ENCODE peak calls at places on chromosome 18, in ten cellular contexts. I, V, A, W, P, E, S, K, C and J are unnamed samples.

GRCh38 chr18:54503495-54503894 is 87.5 kb upstream of the DYNAP start:
- DNase-seq in P (no peak), A (no peak), W (no peak), V (no peak), C (no peak), K (no peak), I (no peak), E (no peak), S (no peak), J (no peak)

GRCh38 chr18:26549486-26550435 is 1.4 kb upstream of the KCTD1 start:
- DNase-seq in V (peak), S (peak), P (peak), A (peak), E (peak), C (peak), W (peak), K (peak), I (peak), J (peak)

GRCh38 chr18:44977856-44978255 is 297.2 kb downstream of the SETBP1 start:
- DNase-seq in E (no peak), P (no peak), S (no peak), A (no peak), K (no peak), I (no peak), C (no peak), V (no peak), W (no peak), J (no peak)

GRCh38 chr18:22282311-22283235 is 113.2 kb downstream of the GATA6 start:
- DNase-seq in I (no peak), E (peak), C (no peak), P (no peak), V (no peak), W (peak), A (no peak), K (peak), S (peak), J (no peak)

GRCh38 chr18:44637210-44638051 is 43.3 kb upstream of the SETBP1 start:
- DNase-seq in P (no peak), V (no peak), A (no peak), I (peak), W (no peak), S (peak), E (no peak), C (no peak), K (peak), J (peak)

GRCh38 chr18:22981274-22982133 is 48.4 kb downstream of the RBBP8 start:
- DNase-seq in A (no peak), S (no peak), P (no peak), C (no peak), V (no peak), I (no peak), E (no peak), K (no peak), W (no peak), J (no peak)

GRCh38 chr18:21853972-21854563 is 113.5 kb downstream of the MIB1 start:
- DNase-seq in A (no peak), P (no peak), W (no peak), K (no peak), V (no peak), E (no peak), C (no peak), S (no peak), I (no peak), J (no peak)

GRCh38 chr18:63511285-63511684 is 30.9 kb upstream of the SERPINB12 start:
- DNase-seq in A (no peak), S (peak), V (no peak), K (peak), I (no peak), C (no peak), P (no peak), W (peak), E (peak), J (peak)

GRCh38 chr18:55124078-55124477 is 164.8 kb upstream of the CCDC68 start:
- DNase-seq in A (no peak), V (no peak), K (no peak), C (no peak), P (peak), E (no peak), W (no peak), S (no peak), I (no peak), J (no peak)

GRCh38 chr18:10076502-10077030 is 162.8 kb downstream of the VAPA start:
- DNase-seq in V (no peak), I (no peak), W (no peak), S (no peak), K (no peak), E (no peak), P (no peak), A (no peak), C (no peak), J (no peak)

GRCh38 chr18:48544661-48545415 is 6.0 kb downstream of the CTIF start:
- DNase-seq in I (no peak), C (peak), S (no peak), V (no peak), P (no peak), E (no peak), A (no peak), W (no peak), K (no peak), J (no peak)

GRCh38 chr18:21049306-21049705 is 62.3 kb downstream of the ROCK1 start:
- DNase-seq in C (no peak), P (no peak), I (no peak), W (no peak), V (no peak), E (no peak), S (no peak), K (no peak), A (no peak), J (no peak)

GRCh38 chr18:67771271-67771670 is 254.8 kb upstream of the DSEL start:
- DNase-seq in S (no peak), C (no peak), E (no peak), W (no peak), K (no peak), A (no peak), P (no peak), V (no peak), I (no peak), J (no peak)

GRCh38 chr18:47968006-47968676 is 37.7 kb upstream of the SMAD2 start:
- DNase-seq in I (no peak), K (peak), S (no peak), C (no peak), A (no peak), P (no peak), W (no peak), E (no peak), V (no peak), J (peak)

DNA sequence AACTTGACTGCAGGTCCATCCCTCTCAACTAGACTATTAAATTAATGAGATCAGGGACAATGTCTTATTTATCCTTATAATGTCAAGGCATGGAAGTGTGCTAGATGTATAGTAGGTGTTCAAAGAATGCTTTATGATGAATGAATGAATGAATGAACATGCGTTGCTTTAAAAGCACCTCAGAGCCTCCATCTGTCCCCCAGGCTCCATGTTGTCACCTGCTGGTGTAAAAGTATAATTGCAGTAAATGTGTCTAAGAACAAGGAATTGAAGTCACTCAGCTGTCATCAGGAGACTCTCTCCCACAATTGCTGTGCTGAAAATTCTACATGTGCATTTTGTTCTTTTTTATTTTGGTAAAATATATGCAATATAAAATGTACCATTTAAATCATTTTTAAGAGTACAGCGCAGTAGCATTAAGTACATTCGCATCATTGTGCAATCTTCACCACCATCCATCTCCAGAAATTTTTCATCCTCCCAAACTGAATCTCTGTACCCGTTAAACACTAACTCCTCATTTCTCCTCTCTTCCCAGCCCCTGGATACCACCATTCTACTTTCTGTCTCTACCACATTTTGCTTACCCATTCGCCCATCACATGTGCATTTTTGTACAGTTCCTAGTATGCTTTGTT is 52.6 kb downstream of the GNAL start:
- DNase-seq in A (no peak), W (no peak), V (no peak), E (peak), C (no peak), S (no peak), P (no peak), I (peak), K (peak), J (no peak)
- TF ChIP-seq CTCF in A (peak), W (peak), V (peak), E (peak), C (no peak), S (peak), P (no peak), I (peak), K (peak), J (no peak)

GRCh38 chr18:11872479-11873136 is 21.4 kb downstream of the CHMP1B start:
- DNase-seq in V (no peak), C (no peak), S (peak), W (no peak), E (peak), P (no peak), A (peak), K (peak), I (peak), J (peak)
- TF ChIP-seq CTCF in V (peak), C (no peak), S (peak), W (peak), E (peak), P (no peak), A (peak), K (peak), I (peak), J (peak)

DNA sequence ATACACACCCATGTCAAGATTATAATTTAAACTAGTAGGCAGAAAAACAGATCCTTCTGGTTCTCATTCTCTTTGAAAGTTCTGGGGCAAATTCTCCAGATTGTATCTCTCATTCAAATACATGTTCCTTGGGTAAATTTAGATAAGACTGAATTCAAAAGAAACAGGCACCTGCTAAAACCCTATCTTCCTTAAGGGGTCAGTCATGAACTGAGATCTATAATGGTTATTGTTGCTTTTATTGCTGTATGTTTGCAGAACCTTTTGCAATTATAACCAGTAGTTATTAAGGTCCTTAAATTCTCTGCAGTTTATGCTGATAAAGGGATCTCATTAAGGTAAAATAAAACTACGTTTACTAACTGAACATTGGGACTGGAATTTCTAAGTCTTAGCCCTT is 83.5 kb downstream of the MYO5B start:
- DNase-seq in P (no peak), W (no peak), S (no peak), C (no peak), I (peak), V (no peak), K (no peak), E (no peak), A (no peak), J (no peak)
- TF ChIP-seq CTCF in P (no peak), W (no peak), S (peak), C (no peak), I (peak), V (no peak), K (no peak), E (peak), A (no peak), J (no peak)

GRCh38 chr18:70623106-70623505 is 334.3 kb downstream of the SOCS6 start:
- DNase-seq in C (no peak), W (no peak), S (no peak), V (no peak), K (no peak), E (no peak), P (no peak), I (no peak), A (no peak), J (no peak)

GRCh38 chr18:70621710-70622109 is 332.9 kb downstream of the SOCS6 start:
- DNase-seq in I (no peak), S (no peak), C (no peak), A (no peak), E (no peak), W (no peak), K (no peak), V (no peak), P (no peak), J (no peak)

DNA sequence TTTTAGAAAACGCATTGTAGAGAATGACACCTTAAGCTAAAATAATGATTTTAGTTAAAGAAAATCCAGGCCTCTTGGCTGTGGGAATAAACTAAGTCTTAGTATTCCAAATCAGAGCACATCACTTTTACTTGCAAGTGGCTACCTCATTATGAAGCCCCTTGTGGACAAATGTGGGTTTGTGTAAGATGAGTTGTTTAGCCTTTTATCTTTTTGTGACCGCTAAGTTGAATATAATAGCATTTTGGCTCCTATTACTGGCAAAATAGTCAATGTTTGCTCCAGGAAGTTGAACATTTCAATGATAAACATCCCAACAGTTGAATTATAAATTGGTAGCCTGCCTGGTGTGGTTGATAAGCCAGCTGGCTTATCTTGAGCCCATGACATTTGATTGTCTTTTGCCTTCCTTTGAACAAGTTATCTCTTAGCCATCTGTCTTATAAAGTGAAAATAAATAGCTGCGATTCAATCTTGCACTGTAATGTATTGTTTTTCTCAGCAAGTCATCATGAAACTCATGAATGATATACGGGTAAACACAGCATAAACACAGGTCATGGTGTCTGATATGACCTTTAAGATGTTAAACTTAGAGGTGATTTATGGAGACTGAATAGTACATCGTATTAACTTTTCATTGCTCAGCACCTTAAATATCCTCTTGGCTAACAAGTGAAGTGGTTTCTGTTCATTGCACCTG is 338.4 kb downstream of the SOCS6 start:
- DNase-seq in P (no peak), V (no peak), K (no peak), I (no peak), A (no peak), S (no peak), E (no peak), C (no peak), W (no peak), J (no peak)
- TF ChIP-seq CTCF in P (no peak), V (no peak), K (no peak), I (no peak), A (no peak), S (no peak), E (no peak), C (no peak), W (no peak), J (no peak)

DNA sequence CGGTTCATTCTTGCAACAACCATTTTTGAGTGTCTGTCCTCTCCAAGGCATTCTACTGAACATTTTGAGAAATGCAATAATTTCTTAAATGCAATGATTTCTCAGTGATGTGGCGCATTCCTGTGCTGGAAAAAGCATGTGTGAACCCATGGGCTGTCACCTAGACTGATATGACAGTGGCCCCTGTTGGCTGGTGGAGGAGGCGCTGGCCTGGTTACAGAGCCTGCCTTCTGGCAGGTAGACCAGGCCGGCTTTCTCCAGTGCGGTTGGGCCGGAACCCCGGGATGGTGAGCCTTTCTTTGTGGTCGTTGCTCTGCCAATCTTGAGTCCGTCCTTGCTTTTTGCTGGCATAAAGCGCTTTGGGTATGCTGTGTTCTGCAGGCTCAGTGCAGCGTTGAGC is 33.7 kb downstream of the TSHZ1 start:
- DNase-seq in W (no peak), K (no peak), P (no peak), A (no peak), E (no peak), V (no peak), C (no peak), I (no peak), S (peak), J (peak)
- TF ChIP-seq CTCF in W (no peak), K (no peak), P (no peak), A (peak), E (peak), V (peak), C (no peak), I (peak), S (peak), J (no peak)

GRCh38 chr18:3777719-3778118 is 327.7 kb downstream of the TGIF1 start:
- DNase-seq in V (no peak), K (no peak), A (no peak), S (no peak), P (no peak), W (no peak), C (no peak), E (no peak), I (no peak), J (no peak)

GRCh38 chr18:3775996-3776395 is 326.0 kb downstream of the TGIF1 start:
- DNase-seq in E (no peak), A (no peak), S (no peak), V (no peak), P (no peak), I (no peak), C (no peak), W (no peak), K (no peak), J (no peak)

GRCh38 chr18:3771121-3771971 is 321.4 kb downstream of the TGIF1 start:
- DNase-seq in A (peak), E (peak), C (peak), I (peak), S (peak), V (peak), W (peak), K (peak), P (peak), J (peak)

GRCh38 chr18:3773303-3773702 is 323.3 kb downstream of the TGIF1 start:
- DNase-seq in C (no peak), V (no peak), W (no peak), S (no peak), K (no peak), E (no peak), A (no peak), I (no peak), P (no peak), J (no peak)
- TF ChIP-seq CTCF in C (no peak), V (no peak), W (no peak), S (peak), K (no peak), E (no peak), A (no peak), I (no peak), P (no peak), J (no peak)